ENCODE peak calls at places on chromosomes 16 and 17, in seven cellular contexts. K is GDM1, L is bronchial epithelial cell, I is tibial artery, R is dermis microvascular lymphatic vessel endothelial cell, G is SK-N-DZ, F is Daoy. P is an unnamed sample.

GRCh38 chr17:39393732-39394131 is 7.7 kb downstream of the FBXL20 start:
- DNase-seq in K (no peak), L (no peak), I (no peak), R (peak), G (no peak), F (no peak), P (no peak)

GRCh38 chr16:67249762-67250327 is 1.1 kb downstream of the SLC9A5 start:
- DNase-seq in K (no peak), L (no peak), I (no peak), R (no peak), G (no peak), F (no peak), P (no peak)

GRCh38 chr16:49603956-49604355 is 230.4 kb downstream of the C16orf78 start:
- DNase-seq in K (no peak), L (no peak), I (no peak), R (no peak), G (no peak), F (no peak), P (no peak)

GRCh38 chr16:82470506-82471196 is 156.1 kb upstream of the CDH13 start:
- DNase-seq in K (no peak), L (no peak), I (no peak), R (no peak), G (no peak), F (no peak), P (no peak)

GRCh38 chr17:72597354-72598087 is 476.7 kb downstream of the SOX9 start:
- DNase-seq in K (no peak), L (no peak), I (no peak), R (no peak), G (no peak), F (no peak), P (no peak)

GRCh38 chr17:65696739-65697394 is 135.4 kb upstream of the AXIN2 start:
- DNase-seq in K (no peak), L (no peak), I (no peak), R (peak), G (no peak), F (peak), P (peak)

GRCh38 chr17:11671151-11671550 is 72.9 kb downstream of the DNAH9 start:
- DNase-seq in K (no peak), L (peak), I (no peak), R (no peak), G (no peak), F (peak), P (no peak)

GRCh38 chr17:61047517-61047916 is 352.1 kb upstream of the TBX2 start:
- DNase-seq in K (no peak), L (no peak), I (no peak), R (no peak), G (no peak), F (no peak), P (no peak)

GRCh38 chr17:46944931-46945330 is 22.0 kb downstream of the GOSR2 start:
- DNase-seq in K (no peak), L (no peak), I (no peak), R (no peak), G (no peak), F (peak), P (no peak)

GRCh38 chr17:82876602-82877391 is 37.0 kb upstream of the ZNF750 start:
- DNase-seq in K (no peak), L (peak), I (peak), R (peak), G (peak), F (peak), P (peak)

GRCh38 chr17:74148446-74148845 is 55.0 kb upstream of the RPL38 start:
- DNase-seq in K (no peak), L (no peak), I (peak), R (no peak), G (no peak), F (no peak), P (no peak)

GRCh38 chr16:12925026-12925425 is 23.6 kb downstream of the SHISA9 start:
- DNase-seq in K (no peak), L (no peak), I (no peak), R (no peak), G (no peak), F (no peak), P (no peak)

GRCh38 chr16:54939537-54940278 is 9.0 kb downstream of the IRX5 start:
- DNase-seq in K (no peak), L (no peak), I (no peak), R (no peak), G (no peak), F (no peak), P (no peak)

GRCh38 chr17:48791128-48792032 is 25.6 kb downstream of the TTLL6 start:
- DNase-seq in K (peak), L (peak), I (peak), R (peak), G (peak), F (peak), P (peak)

P was measured in brain pericyte.